ENCODE peak calls at places on chromosomes 4 and X, in ten cellular contexts. R is upper lobe of right lung; Y is CD4-positive, CD25-positive, alpha-beta regulatory T cell; M is activated naive CD4-positive, alpha-beta T cell treated with anti-CD3 and anti-CD28 coated beads, Interleukin-2, amount 10 ng/mL, durations not matched to agents 7 days and 5 days; H is NCI-H1092; P is iPS-NIHi11; Q is right cardiac atrium; A is HepG2; V is activated CD4-positive, alpha-beta T cell treated with anti-CD3 and anti-CD28 coated beads, Interleukin-2, amount 50 U/mL, for 1 hour; N is NCI-H187. T is an unnamed sample.
A peak's percentile ranks its signal among the peaks of the same experiment; 100 is the strongest.

GRCh38 chrX:136850441-136851175 is 29.9 kb downstream of the RBMX start:
- DNase-seq in P (no peak), R (no peak), Y (no peak), A (no peak), N (no peak), H (no peak), V (no peak), Q (no peak), M (no peak), T (peak; percentile 26)

GRCh38 chr4:80751200-80751599 is 279.3 kb upstream of the BMP3 start:
- DNase-seq in Q (no peak), Y (no peak), P (no peak), N (no peak), A (no peak), H (no peak), R (no peak), M (no peak), V (no peak), T (no peak)

GRCh38 chr4:141153751-141154510 is 20.7 kb upstream of the RNF150 start:
- DNase-seq in A (no peak), V (no peak), N (no peak), M (no peak), H (no peak), P (no peak), Q (no peak), R (no peak), Y (no peak), T (peak; percentile 84)

GRCh38 chr4:8730159-8730558 is 137.6 kb downstream of the CPZ start:
- DNase-seq in M (no peak), A (no peak), V (no peak), R (peak; percentile 27), Y (no peak), Q (no peak), P (no peak), H (no peak), N (no peak), T (no peak)

GRCh38 chrX:53256446-53257041 is 24.8 kb downstream of the IQSEC2 start:
- DNase-seq in Y (no peak), M (no peak), A (no peak), H (peak; percentile 13), V (no peak), R (no peak), N (no peak), Q (no peak), P (peak; percentile 53), T (no peak)

GRCh38 chr4:79413032-79413431 is 5.0 kb upstream of the GK2 start:
- DNase-seq in Q (no peak), Y (no peak), V (no peak), R (no peak), N (no peak), M (no peak), H (no peak), A (no peak), P (no peak), T (no peak)

GRCh38 chr4:98661356-98662054 is 3.1 kb upstream of the TSPAN5 start:
- DNase-seq in Y (no peak), P (no peak), H (no peak), Q (no peak), M (no peak), V (no peak), A (no peak), R (no peak), N (no peak), T (peak; percentile 14)

GRCh38 chr4:84502333-84502954 is 3.4 kb upstream of the NKX6-1 start:
- DNase-seq in Q (no peak), H (no peak), R (no peak), V (no peak), P (no peak), N (no peak), Y (no peak), M (no peak), A (no peak), T (no peak)